ENCODE peak calls at places on chromosome 7, in seven cellular contexts. C is stimulated activated CD4-positive, alpha-beta T cell treated with anti-CD3 and anti-CD28 coated beads, Interleukin-4, amount 100 ng/mL, for 1 hour; U is psoas muscle; I is CD8-positive, alpha-beta memory T cell; R is renal cortical epithelial cell; F is amygdala; L is left colon. E is an unnamed sample.

GRCh38 chr7:28168393-28169158 is 12.0 kb downstream of the JAZF1 start:
- DNase-seq in C (no peak), U (no peak), I (no peak), R (peak), F (no peak), L (no peak), E (no peak)

GRCh38 chr7:153407291-153408046 is 644.7 kb upstream of the DPP6 start:
- DNase-seq in C (no peak), U (no peak), I (no peak), R (no peak), F (no peak), L (no peak), E (no peak)

GRCh38 chr7:102431617-102432298 is 1.6 kb upstream of the ORAI2 start:
- DNase-seq in C (peak), U (no peak), I (peak), R (peak), F (no peak), L (peak), E (peak)

GRCh38 chr7:106736123-106736507 is 75.2 kb upstream of the CCDC71L start:
- DNase-seq in C (no peak), U (no peak), I (no peak), R (no peak), F (no peak), L (no peak), E (no peak)

GRCh38 chr7:72268826-72269225 is 143.3 kb downstream of the CALN1 start:
- DNase-seq in C (no peak), U (no peak), I (no peak), R (no peak), F (no peak), L (no peak), E (no peak)

GRCh38 chr7:73703985-73704639 is 15.4 kb downstream of the STX1A start:
- DNase-seq in C (peak), U (peak), I (no peak), R (no peak), F (no peak), L (peak), E (no peak)

GRCh38 chr7:149624006-149624405 is 126.4 kb upstream of the ZNF746 start:
- DNase-seq in C (peak), U (peak), I (peak), R (no peak), F (no peak), L (peak), E (no peak)

GRCh38 chr7:91731962-91732361 is 148.5 kb downstream of the MTERF1 start:
- DNase-seq in C (no peak), U (no peak), I (no peak), R (no peak), F (no peak), L (no peak), E (no peak)

GRCh38 chr7:94875221-94875620 is 32.2 kb upstream of the PPP1R9A start:
- DNase-seq in C (no peak), U (no peak), I (no peak), R (peak), F (no peak), L (no peak), E (no peak)

GRCh38 chr7:8684426-8684825 is 251.0 kb downstream of the NXPH1 start:
- DNase-seq in C (no peak), U (no peak), I (no peak), R (no peak), F (no peak), L (no peak), E (no peak)

GRCh38 chr7:133551471-133551870 is 298.6 kb downstream of the EXOC4 start:
- DNase-seq in C (no peak), U (no peak), I (no peak), R (no peak), F (no peak), L (no peak), E (no peak)

GRCh38 chr7:142440219-142441073 is 182.6 kb upstream of the PRSS58 start:
- DNase-seq in C (no peak), U (no peak), I (no peak), R (peak), F (no peak), L (no peak), E (no peak)

GRCh38 chr7:44477955-44478354 is 12.5 kb downstream of the NUDCD3 start:
- DNase-seq in C (no peak), U (no peak), I (no peak), R (no peak), F (no peak), L (no peak), E (no peak)

GRCh38 chr7:129831424-129832058 is 121.2 kb downstream of the UBE2H start:
- DNase-seq in C (no peak), U (no peak), I (no peak), R (peak), F (no peak), L (no peak), E (no peak)

GRCh38 chr7:106285801-106286492 is 1.2 kb upstream of the NAMPT start:
- DNase-seq in C (no peak), U (no peak), I (no peak), R (no peak), F (no peak), L (no peak), E (no peak)

GRCh38 chr7:150439926-150440325 is 10.5 kb upstream of the GIMAP8 start:
- DNase-seq in C (no peak), U (no peak), I (no peak), R (peak), F (no peak), L (no peak), E (no peak)

GRCh38 chr7:6423942-6424701 is 23.6 kb downstream of the DAGLB start:
- DNase-seq in C (no peak), U (peak), I (no peak), R (no peak), F (no peak), L (no peak), E (peak)

E was measured in CD14-positive monocyte.